ENCODE peak calls at places on chromosomes 16 and 17, in six cellular contexts. N is cardiac muscle cell, C is neural crest cell, A is heart left ventricle, D is H1, H is left ventricle myocardium inferior. X is an unnamed sample.

GRCh38 chr17:16171613-16172012 is 43.7 kb downstream of the NCOR1 start:
- DNase-seq in N (no peak), C (no peak), A (no peak), D (no peak), H (no peak), X (no peak)

GRCh38 chr17:11996722-11997146 is 541 bp downstream of the ZNF18 start:
- DNase-seq in N (peak; percentile 53), C (no peak), A (no peak), D (peak; percentile 19), H (no peak), X (no peak)

GRCh38 chr16:9384141-9384540 is 292.7 kb downstream of the HAPSTR1 start:
- DNase-seq in N (no peak), C (no peak), A (no peak), D (no peak), H (no peak), X (no peak)

GRCh38 chr17:6711681-6712057 is 1.5 kb downstream of the SLC13A5 start:
- DNase-seq in N (no peak), C (no peak), A (no peak), D (no peak), H (no peak), X (no peak)

GRCh38 chr17:18033442-18034099 is 5.4 kb downstream of the ATPAF2 start:
- DNase-seq in N (peak; percentile 88), C (peak; percentile 25), A (peak; percentile 67), D (peak; percentile 13), H (no peak), X (no peak)

GRCh38 chr16:24522751-24523150 is 16.6 kb upstream of the RBBP6 start:
- DNase-seq in N (no peak), C (no peak), A (no peak), D (no peak), H (no peak), X (no peak)

GRCh38 chr16:64440421-64440831 is 681.4 kb downstream of the CDH11 start:
- DNase-seq in N (no peak), C (no peak), A (no peak), D (no peak), H (no peak), X (no peak)

GRCh38 chr17:34163681-34164080 is 91.4 kb upstream of the CCL2 start:
- DNase-seq in N (peak; percentile 32), C (no peak), A (no peak), D (no peak), H (no peak), X (no peak)

GRCh38 chr17:76251478-76252039 is 11.3 kb upstream of the RNF157 start:
- DNase-seq in N (no peak), C (no peak), A (no peak), D (no peak), H (no peak), X (no peak)

GRCh38 chr16:3880623-3881498 is at the start of gene CREBBP:
- DNase-seq in N (peak; percentile 92), C (peak; percentile 73), A (peak; percentile 91), D (peak; percentile 41), H (peak; percentile 89), X (peak; percentile 83)

GRCh38 chr16:47018223-47018891 is 44.9 kb upstream of the DNAJA2 start:
- DNase-seq in N (peak; percentile 43), C (peak; percentile 35), A (no peak), D (no peak), H (no peak), X (peak; percentile 35)

GRCh38 chr16:83908798-83909197 is 9.9 kb downstream of the MLYCD start:
- DNase-seq in N (no peak), C (no peak), A (no peak), D (no peak), H (no peak), X (no peak)

GRCh38 chr17:7191069-7191468 is 11.9 kb upstream of the ASGR1 start:
- DNase-seq in N (no peak), C (no peak), A (no peak), D (no peak), H (no peak), X (no peak)

GRCh38 chr16:65122724-65122973 is 786 bp upstream of the CDH11 start:
- DNase-seq in N (no peak), C (peak; percentile 13), A (no peak), D (no peak), H (no peak), X (no peak)

GRCh38 chr16:1130382-1130781 is 22.5 kb upstream of the CACNA1H start:
- DNase-seq in N (no peak), C (no peak), A (no peak), D (no peak), H (no peak), X (no peak)

GRCh38 chr17:15194859-15195277 is 70.3 kb downstream of the PMP22 start:
- DNase-seq in N (no peak), C (no peak), A (no peak), D (no peak), H (no peak), X (no peak)

GRCh38 chr16:81902025-81902424 is 109.2 kb downstream of the SDR42E1 start:
- DNase-seq in N (no peak), C (no peak), A (no peak), D (no peak), H (no peak), X (no peak)

GRCh38 chr17:82373731-82374625 is 2.4 kb downstream of the UTS2R start:
- DNase-seq in N (no peak), C (no peak), A (no peak), D (no peak), H (no peak), X (no peak)

GRCh38 chr16:31177136-31177535 is 2.8 kb upstream of the FUS start:
- DNase-seq in N (no peak), C (no peak), A (no peak), D (no peak), H (no peak), X (no peak)

GRCh38 chr16:73196670-73197069 is 148.7 kb upstream of the ZFHX3 start:
- DNase-seq in N (peak; percentile 79), C (peak; percentile 55), A (peak; percentile 61), D (peak; percentile 51), H (peak; percentile 61), X (no peak)

GRCh38 chr16:3122926-3123570 is 10.7 kb downstream of the ZNF205 start:
- DNase-seq in N (no peak), C (no peak), A (no peak), D (no peak), H (no peak), X (no peak)

DNA sequence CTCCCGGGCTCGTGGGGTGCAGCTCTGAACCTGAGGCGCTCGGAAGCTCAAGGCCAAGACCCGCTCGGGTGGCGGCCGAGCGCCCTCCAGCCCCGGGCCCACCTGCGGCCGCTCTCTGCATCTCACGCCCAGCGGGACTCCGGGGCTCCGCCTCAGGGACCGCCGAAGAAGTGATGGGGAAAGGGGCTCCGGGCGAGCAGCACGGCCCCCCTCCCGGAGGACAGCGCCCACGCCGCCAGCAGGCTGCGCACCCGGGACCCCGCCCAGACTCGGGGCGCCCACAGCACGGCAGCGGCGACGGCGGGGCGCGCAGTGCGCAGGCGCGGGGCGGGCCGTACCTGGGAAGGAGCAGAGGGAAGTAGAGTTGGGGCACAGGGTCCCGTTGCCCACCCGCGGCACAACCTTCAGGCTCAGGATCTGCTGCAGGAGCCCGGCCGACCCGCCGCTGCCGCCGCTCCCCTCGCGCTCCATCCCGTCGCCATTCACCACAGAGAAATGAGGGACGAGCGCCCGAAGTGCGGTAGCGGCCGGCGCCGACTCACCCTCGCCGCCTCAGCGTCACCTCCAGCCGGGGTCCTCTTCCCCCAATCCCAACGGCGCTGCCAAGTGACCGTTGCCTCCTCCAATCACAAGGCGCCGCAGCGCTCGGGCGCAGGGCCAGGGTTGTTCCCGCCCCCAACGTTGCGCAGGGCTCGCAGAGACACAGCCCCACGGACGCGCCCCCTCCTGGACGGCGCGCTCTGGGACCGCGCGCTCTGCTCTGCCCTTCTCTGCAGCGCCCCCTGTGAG is at the start of gene TMEM170A:
- DNase-seq in N (peak; percentile 99), C (peak; percentile 100), A (peak; percentile 99), D (peak; percentile 94), H (peak; percentile 100), X (peak; percentile 100)
- TF ChIP-seq CTCF in N (peak; percentile 100), C (peak; percentile 100), A (peak; percentile 100), D (peak; percentile 100), H (peak; percentile 100), X (peak; percentile 100)

DNA sequence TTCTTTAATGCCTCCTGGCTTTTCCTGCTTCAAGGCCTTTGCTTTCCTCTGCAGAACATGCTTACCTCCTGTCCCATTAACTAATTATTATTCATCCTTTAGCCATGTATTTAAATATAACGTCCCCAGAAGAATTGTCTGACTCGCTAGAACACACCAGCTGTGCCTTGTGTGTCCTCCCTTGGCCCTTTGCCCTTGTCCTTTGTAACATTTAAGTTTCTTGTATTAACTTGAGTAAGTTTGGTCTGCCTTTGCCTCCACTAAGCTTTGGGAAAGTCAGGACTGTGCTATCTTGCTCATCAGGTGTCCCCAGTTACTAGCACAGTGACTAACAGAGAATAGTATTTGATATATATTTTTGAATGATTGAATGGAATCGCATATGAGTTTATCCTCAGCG is 29.6 kb upstream of the ABCA9 start:
- DNase-seq in N (no peak), C (no peak), A (no peak), D (no peak), H (no peak), X (no peak)
- TF ChIP-seq CTCF in N (no peak), C (no peak), A (no peak), D (no peak), H (no peak), X (no peak)

DNA sequence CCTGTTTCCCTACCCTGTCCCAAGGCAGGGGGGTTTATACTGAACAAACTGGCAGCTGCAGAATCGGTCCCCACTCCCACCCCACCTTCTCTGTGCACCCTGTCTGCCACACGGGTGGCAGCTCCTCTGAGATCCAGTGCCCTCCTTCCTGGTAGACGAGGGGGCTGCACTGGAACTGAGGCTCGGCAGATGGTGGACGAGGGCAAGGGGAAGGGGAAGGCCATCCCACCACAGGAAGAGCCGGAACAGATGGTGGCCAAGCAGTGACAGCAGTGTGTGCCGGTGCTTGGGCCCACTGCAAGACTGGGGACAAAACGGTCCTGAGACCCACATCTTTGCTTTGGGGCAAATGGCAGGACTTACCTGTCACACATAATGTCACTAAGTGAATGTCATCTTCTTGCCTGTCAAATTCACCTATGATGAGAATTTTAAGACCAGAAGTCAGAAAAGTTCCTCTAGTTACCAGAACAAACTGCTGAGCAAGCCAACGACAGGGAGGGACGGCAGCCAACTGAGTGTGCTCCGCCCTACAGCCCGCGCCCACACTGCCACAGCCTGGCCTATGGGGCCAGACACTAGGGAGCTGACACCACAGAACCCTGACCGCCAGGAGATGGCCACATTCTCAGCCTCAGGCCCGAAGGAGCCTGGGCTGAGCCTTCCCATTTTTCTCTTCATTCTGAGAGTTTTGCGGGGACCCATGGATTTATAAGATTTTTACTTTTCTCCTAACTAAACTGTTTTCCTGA is 14.4 kb downstream of the NTAN1 start:
- DNase-seq in N (no peak), C (no peak), A (peak; percentile 84), D (no peak), H (peak; percentile 81), X (no peak)
- TF ChIP-seq CTCF in N (peak; percentile 19), C (no peak), A (no peak), D (peak; percentile 35), H (peak; percentile 40), X (no peak)

GRCh38 chr17:67685351-67685750 is 32.4 kb upstream of the NOL11 start:
- DNase-seq in N (no peak), C (no peak), A (no peak), D (no peak), H (no peak), X (no peak)

GRCh38 chr17:67687541-67687940 is 30.2 kb upstream of the NOL11 start:
- DNase-seq in N (no peak), C (no peak), A (no peak), D (no peak), H (no peak), X (no peak)

GRCh38 chr17:67693811-67694210 is 23.9 kb upstream of the NOL11 start:
- DNase-seq in N (no peak), C (no peak), A (no peak), D (no peak), H (no peak), X (no peak)

GRCh38 chr17:67686246-67686645 is 31.5 kb upstream of the NOL11 start:
- DNase-seq in N (no peak), C (no peak), A (no peak), D (no peak), H (no peak), X (no peak)

GRCh38 chr17:67689534-67690177 is 28.1 kb upstream of the NOL11 start:
- DNase-seq in N (peak; percentile 79), C (peak; percentile 62), A (peak; percentile 41), D (no peak), H (no peak), X (peak; percentile 23)
- TF ChIP-seq CTCF in N (peak; percentile 70), C (peak; percentile 88), A (peak; percentile 83), D (peak; percentile 52), H (peak; percentile 87), X (peak; percentile 85)

X was measured in progenitor cell of endocrine pancreas.